ENCODE peak calls at places on chromosomes 3 and 15, in ten cellular contexts. H is foreskin fibroblast; R is activated gamma-delta T cell; N is ovary; T is ACHN; A is activated T-cell treated with anti-CD3 and anti-CD28 coated beads, Interleukin-2, amount 50 U/mL, for 72 hours; F is left lung; L is T-cell; E is NCI-H2081; D is anterior cingulate cortex. P is an unnamed sample.

GRCh38 chr15:90519688-90520087 is 10.0 kb upstream of the CRTC3 start:
- DNase-seq in H (peak; percentile 59), R (no peak), N (no peak), T (no peak), A (no peak), F (no peak), L (no peak), E (no peak), D (no peak), P (no peak)

GRCh38 chr3:161264771-161265343 is 43.7 kb downstream of the NMD3 start:
- DNase-seq in H (peak; percentile 58), R (no peak), N (no peak), T (no peak), A (no peak), F (no peak), L (no peak), E (no peak), D (no peak), P (no peak)

GRCh38 chr3:16076564-16076963 is 97.9 kb upstream of the GALNT15 start:
- DNase-seq in H (no peak), R (no peak), N (no peak), T (no peak), A (no peak), F (no peak), L (no peak), E (no peak), D (no peak), P (no peak)

GRCh38 chr3:28347374-28348285 is 891 bp upstream of the ZCWPW2 start:
- DNase-seq in H (peak; percentile 84), R (no peak), N (no peak), T (peak; percentile 3), A (peak; percentile 1), F (no peak), L (no peak), E (peak; percentile 9), D (no peak), P (no peak)

GRCh38 chr15:66139816-66140215 is 113.7 kb downstream of the MEGF11 start:
- DNase-seq in H (no peak), R (no peak), N (no peak), T (no peak), A (no peak), F (no peak), L (no peak), E (peak; percentile 69), D (no peak), P (no peak)

GRCh38 chr3:98657429-98657828 is 64.0 kb upstream of the CPOX start:
- DNase-seq in H (peak; percentile 9), R (no peak), N (no peak), T (peak; percentile 19), A (peak; percentile 59), F (peak; percentile 61), L (peak; percentile 8), E (no peak), D (no peak), P (peak; percentile 63)

GRCh38 chr3:124456506-124456905 is 273.7 kb upstream of the UMPS start:
- DNase-seq in H (no peak), R (no peak), N (no peak), T (no peak), A (no peak), F (no peak), L (no peak), E (no peak), D (no peak), P (no peak)

GRCh38 chr15:31345606-31346366 is 19.2 kb downstream of the KLF13 start:
- DNase-seq in H (no peak), R (no peak), N (no peak), T (no peak), A (peak; percentile 47), F (peak; percentile 17), L (no peak), E (no peak), D (no peak), P (peak; percentile 42)

GRCh38 chr3:128011140-128011539 is 41.1 kb upstream of the SEC61A1 start:
- DNase-seq in H (peak; percentile 34), R (no peak), N (no peak), T (peak; percentile 14), A (peak; percentile 18), F (peak; percentile 74), L (no peak), E (peak; percentile 47), D (no peak), P (peak; percentile 34)

GRCh38 chr3:69329897-69330296 is 56.0 kb downstream of the FRMD4B start:
- DNase-seq in H (peak; percentile 17), R (no peak), N (no peak), T (no peak), A (no peak), F (no peak), L (no peak), E (no peak), D (no peak), P (no peak)

GRCh38 chr3:170055209-170055608 is 17.4 kb downstream of the GPR160 start:
- DNase-seq in H (peak; percentile 39), R (no peak), N (no peak), T (peak; percentile 87), A (peak; percentile 64), F (no peak), L (no peak), E (no peak), D (no peak), P (peak; percentile 43)

GRCh38 chr15:74787251-74788041 is 5.6 kb downstream of the CSK start:
- DNase-seq in H (peak; percentile 72), R (peak; percentile 49), N (no peak), T (peak; percentile 58), A (peak; percentile 97), F (peak; percentile 89), L (peak; percentile 95), E (no peak), D (peak; percentile 51), P (peak; percentile 96)

GRCh38 chr3:196774845-196775422 is 35.3 kb downstream of the PAK2 start:
- DNase-seq in H (peak; percentile 39), R (no peak), N (no peak), T (no peak), A (no peak), F (no peak), L (no peak), E (no peak), D (no peak), P (no peak)

P was measured in activated CD4-positive, alpha-beta T cell treated with anti-CD3 and anti-CD28 coated beads for 48 hours.